ENCODE peak calls at places on chromosomes 7 and 10, in six cellular contexts. One of them, this sample, is unnamed.

GRCh38 chr7:103990991-103991390 is 1.5 kb upstream of the RELN start:
- DNase-seq in fibroblast of lung: no peak
- DNase-seq in stomach: no peak
- DNase-seq in hypothalamus: no peak
- DNase-seq in T follicular helper cell: no peak
- DNase-seq in nephron progenitor cell: no peak
- DNase-seq in this sample: no peak

GRCh38 chr7:1933066-1933835 is 263.2 kb downstream of the ELFN1 start:
- DNase-seq in hypothalamus: no peak
- DNase-seq in stomach: no peak
- DNase-seq in T follicular helper cell: no peak
- DNase-seq in fibroblast of lung: no peak
- DNase-seq in nephron progenitor cell: no peak
- DNase-seq in this sample: no peak

GRCh38 chr10:104146871-104147270 is 24.9 kb downstream of the SFR1 start:
- DNase-seq in hypothalamus: peak
- DNase-seq in fibroblast of lung: no peak
- DNase-seq in nephron progenitor cell: no peak
- DNase-seq in T follicular helper cell: no peak
- DNase-seq in stomach: no peak
- DNase-seq in this sample: peak

GRCh38 chr7:98771519-98772241 is 98.1 kb downstream of the TMEM130 start:
- DNase-seq in T follicular helper cell: no peak
- DNase-seq in fibroblast of lung: peak
- DNase-seq in stomach: no peak
- DNase-seq in hypothalamus: no peak
- DNase-seq in nephron progenitor cell: no peak
- DNase-seq in this sample: no peak

GRCh38 chr7:159099711-159100231 is 44.9 kb downstream of the VIPR2 start:
- DNase-seq in hypothalamus: no peak
- DNase-seq in stomach: peak
- DNase-seq in fibroblast of lung: no peak
- DNase-seq in T follicular helper cell: no peak
- DNase-seq in nephron progenitor cell: no peak
- DNase-seq in this sample: no peak

GRCh38 chr10:36492590-36493510 is 632.5 kb upstream of the ANKRD30A start:
- DNase-seq in nephron progenitor cell: no peak
- DNase-seq in fibroblast of lung: peak
- DNase-seq in stomach: no peak
- DNase-seq in T follicular helper cell: no peak
- DNase-seq in hypothalamus: no peak
- DNase-seq in this sample: no peak

GRCh38 chr10:8130973-8131911 is 76.8 kb downstream of the GATA3 start:
- DNase-seq in stomach: no peak
- DNase-seq in hypothalamus: no peak
- DNase-seq in T follicular helper cell: no peak
- DNase-seq in nephron progenitor cell: no peak
- DNase-seq in fibroblast of lung: no peak
- DNase-seq in this sample: no peak

GRCh38 chr7:99090811-99091582 is 52.9 kb downstream of the SMURF1 start:
- DNase-seq in fibroblast of lung: peak
- DNase-seq in stomach: no peak
- DNase-seq in nephron progenitor cell: no peak
- DNase-seq in hypothalamus: no peak
- DNase-seq in T follicular helper cell: no peak
- DNase-seq in this sample: no peak

GRCh38 chr10:80536361-80536835 is 1.3 kb upstream of the SH2D4B start:
- DNase-seq in T follicular helper cell: no peak
- DNase-seq in fibroblast of lung: no peak
- DNase-seq in hypothalamus: no peak
- DNase-seq in stomach: no peak
- DNase-seq in nephron progenitor cell: no peak
- DNase-seq in this sample: no peak

GRCh38 chr7:104940023-104940710 is 73.8 kb upstream of the KMT2E start:
- DNase-seq in T follicular helper cell: no peak
- DNase-seq in nephron progenitor cell: no peak
- DNase-seq in fibroblast of lung: no peak
- DNase-seq in hypothalamus: no peak
- DNase-seq in stomach: no peak
- DNase-seq in this sample: no peak

GRCh38 chr7:21972397-21972784 is 26.7 kb upstream of the CDCA7L start:
- DNase-seq in fibroblast of lung: no peak
- DNase-seq in stomach: no peak
- DNase-seq in hypothalamus: no peak
- DNase-seq in T follicular helper cell: no peak
- DNase-seq in nephron progenitor cell: no peak
- DNase-seq in this sample: no peak

GRCh38 chr10:97571622-97572021 is 957 bp upstream of the ANKRD2 start:
- DNase-seq in stomach: peak
- DNase-seq in fibroblast of lung: no peak
- DNase-seq in hypothalamus: no peak
- DNase-seq in nephron progenitor cell: no peak
- DNase-seq in T follicular helper cell: no peak
- DNase-seq in this sample: no peak

GRCh38 chr10:95741807-95742528 is 14.0 kb upstream of the ENTPD1 start:
- DNase-seq in T follicular helper cell: no peak
- DNase-seq in nephron progenitor cell: no peak
- DNase-seq in fibroblast of lung: no peak
- DNase-seq in stomach: no peak
- DNase-seq in hypothalamus: no peak
- DNase-seq in this sample: no peak

GRCh38 chr7:100430450-100431285 is 1.0 kb downstream of the MEPCE start:
- DNase-seq in fibroblast of lung: no peak
- DNase-seq in T follicular helper cell: peak
- DNase-seq in hypothalamus: no peak
- DNase-seq in stomach: no peak
- DNase-seq in nephron progenitor cell: no peak
- DNase-seq in this sample: no peak

GRCh38 chr7:139651308-139651707 is 126.5 kb downstream of the HIPK2 start:
- DNase-seq in nephron progenitor cell: no peak
- DNase-seq in T follicular helper cell: no peak
- DNase-seq in hypothalamus: no peak
- DNase-seq in stomach: no peak
- DNase-seq in fibroblast of lung: no peak
- DNase-seq in this sample: no peak

GRCh38 chr10:77805676-77806075 is 120.9 kb downstream of the DLG5 start:
- DNase-seq in fibroblast of lung: no peak
- DNase-seq in hypothalamus: no peak
- DNase-seq in stomach: no peak
- DNase-seq in nephron progenitor cell: no peak
- DNase-seq in T follicular helper cell: no peak
- DNase-seq in this sample: no peak

GRCh38 chr10:88157981-88158465 is 294.6 kb downstream of the PTEN start:
- DNase-seq in stomach: no peak
- DNase-seq in nephron progenitor cell: no peak
- DNase-seq in T follicular helper cell: no peak
- DNase-seq in hypothalamus: no peak
- DNase-seq in fibroblast of lung: peak
- DNase-seq in this sample: no peak

GRCh38 chr7:75985518-75986146 is 8.8 kb downstream of the TMEM120A start:
- DNase-seq in fibroblast of lung: no peak
- DNase-seq in nephron progenitor cell: no peak
- DNase-seq in stomach: no peak
- DNase-seq in hypothalamus: no peak
- DNase-seq in T follicular helper cell: no peak
- DNase-seq in this sample: no peak

GRCh38 chr10:80163741-80164341 is 31.3 kb downstream of the PLAC9 start:
- DNase-seq in stomach: peak
- DNase-seq in T follicular helper cell: no peak
- DNase-seq in fibroblast of lung: peak
- DNase-seq in nephron progenitor cell: no peak
- DNase-seq in hypothalamus: no peak
- DNase-seq in this sample: no peak

GRCh38 chr10:117594722-117595121 is 52.2 kb downstream of the EMX2 start:
- DNase-seq in fibroblast of lung: no peak
- DNase-seq in stomach: no peak
- DNase-seq in hypothalamus: no peak
- DNase-seq in nephron progenitor cell: no peak
- DNase-seq in T follicular helper cell: no peak
- DNase-seq in this sample: no peak

GRCh38 chr7:18345641-18346234 is 149.8 kb upstream of the HDAC9 start:
- DNase-seq in fibroblast of lung: peak
- DNase-seq in stomach: peak
- DNase-seq in nephron progenitor cell: peak
- DNase-seq in hypothalamus: no peak
- DNase-seq in T follicular helper cell: no peak
- DNase-seq in this sample: no peak

GRCh38 chr10:74150151-74151056 is at the start of gene AP3M1:
- DNase-seq in nephron progenitor cell: peak
- DNase-seq in stomach: peak
- DNase-seq in hypothalamus: peak
- DNase-seq in fibroblast of lung: no peak
- DNase-seq in T follicular helper cell: peak
- DNase-seq in this sample: peak

GRCh38 chr7:24880886-24881285 is 99.1 kb downstream of the OSBPL3 start:
- DNase-seq in stomach: no peak
- DNase-seq in T follicular helper cell: no peak
- DNase-seq in hypothalamus: no peak
- DNase-seq in nephron progenitor cell: no peak
- DNase-seq in fibroblast of lung: no peak
- DNase-seq in this sample: no peak

GRCh38 chr10:13458107-13458761 is 70.6 kb downstream of the BEND7 start:
- DNase-seq in T follicular helper cell: no peak
- DNase-seq in stomach: no peak
- DNase-seq in fibroblast of lung: no peak
- DNase-seq in nephron progenitor cell: no peak
- DNase-seq in hypothalamus: no peak
- DNase-seq in this sample: no peak

GRCh38 chr10:43845121-43845520 is 196.4 kb upstream of the ZNF32 start:
- DNase-seq in nephron progenitor cell: no peak
- DNase-seq in fibroblast of lung: no peak
- DNase-seq in hypothalamus: no peak
- DNase-seq in stomach: no peak
- DNase-seq in T follicular helper cell: no peak
- DNase-seq in this sample: no peak

GRCh38 chr7:77537595-77538185 is 595 bp downstream of the PTPN12 start:
- DNase-seq in hypothalamus: no peak
- DNase-seq in fibroblast of lung: peak
- DNase-seq in nephron progenitor cell: peak
- DNase-seq in T follicular helper cell: no peak
- DNase-seq in stomach: peak
- DNase-seq in this sample: peak

GRCh38 chr10:78617633-78618032 is 451.1 kb upstream of the ZMIZ1 start:
- DNase-seq in nephron progenitor cell: no peak
- DNase-seq in fibroblast of lung: no peak
- DNase-seq in stomach: no peak
- DNase-seq in hypothalamus: no peak
- DNase-seq in T follicular helper cell: no peak
- DNase-seq in this sample: no peak